ENCODE peak calls at places on chromosomes 1 and 21, in six cellular contexts. A is thyroid gland; H is right atrium auricular region; F is K562; Q is upper lobe of right lung; W is CD8-positive, alpha-beta memory T cell. E is an unnamed sample.

GRCh38 chr21:44086636-44087425 is 20.4 kb upstream of the PWP2 start:
- DNase-seq in A (no peak), H (peak; percentile 55), F (no peak), Q (peak; percentile 59), W (no peak), E (peak; percentile 23)

GRCh38 chr1:55959136-55959548 is 620.2 kb downstream of the PLPP3 start:
- DNase-seq in A (no peak), H (no peak), F (no peak), Q (no peak), W (no peak), E (no peak)

GRCh38 chr1:112762541-112763141 is 47.5 kb upstream of the PPM1J start:
- DNase-seq in A (peak; percentile 93), H (no peak), F (no peak), Q (peak; percentile 71), W (no peak), E (no peak)

GRCh38 chr1:205298191-205298994 is 23.2 kb downstream of the NUAK2 start:
- DNase-seq in A (peak; percentile 95), H (no peak), F (no peak), Q (no peak), W (no peak), E (no peak)

GRCh38 chr1:76942549-76942948 is 75.3 kb downstream of the ST6GALNAC5 start:
- DNase-seq in A (no peak), H (no peak), F (no peak), Q (no peak), W (no peak), E (no peak)

GRCh38 chr1:204520834-204521709 is 4.9 kb downstream of the MDM4 start:
- DNase-seq in A (no peak), H (no peak), F (peak; percentile 22), Q (no peak), W (peak; percentile 52), E (no peak)

GRCh38 chr1:98049370-98050115 is 128.7 kb upstream of the DPYD start:
- DNase-seq in A (no peak), H (no peak), F (no peak), Q (peak; percentile 63), W (no peak), E (no peak)

GRCh38 chr1:27031235-27032118 is 18.8 kb upstream of the TENT5B start:
- DNase-seq in A (peak; percentile 97), H (peak; percentile 63), F (no peak), Q (peak; percentile 90), W (no peak), E (peak; percentile 94)

GRCh38 chr1:29706936-29707335 is 470.6 kb downstream of the PTPRU start:
- DNase-seq in A (peak; percentile 3), H (no peak), F (peak; percentile 68), Q (peak; percentile 69), W (no peak), E (no peak)

GRCh38 chr1:40182956-40183710 is 21.9 kb downstream of the RLF start:
- DNase-seq in A (no peak), H (no peak), F (peak; percentile 36), Q (no peak), W (no peak), E (no peak)

GRCh38 chr1:176648556-176648955 is 185.6 kb downstream of the PAPPA2 start:
- DNase-seq in A (no peak), H (no peak), F (no peak), Q (no peak), W (no peak), E (no peak)

GRCh38 chr1:185732941-185733340 is 1.2 kb upstream of the HMCN1 start:
- DNase-seq in A (no peak), H (no peak), F (no peak), Q (no peak), W (no peak), E (no peak)

GRCh38 chr1:169115891-169116585 is 9.5 kb downstream of the ATP1B1 start:
- DNase-seq in A (peak; percentile 62), H (no peak), F (no peak), Q (peak; percentile 80), W (no peak), E (peak; percentile 85)

GRCh38 chr1:168092566-168093355 is 44.0 kb downstream of the GPR161 start:
- DNase-seq in A (no peak), H (peak; percentile 54), F (no peak), Q (no peak), W (no peak), E (peak; percentile 24)

GRCh38 chr1:145999321-146000024 is 3.1 kb upstream of the TXNIP start:
- DNase-seq in A (peak; percentile 79), H (no peak), F (no peak), Q (no peak), W (no peak), E (peak; percentile 63)

GRCh38 chr1:223771814-223772770 is 59.8 kb downstream of the CAPN2 start:
- DNase-seq in A (peak; percentile 90), H (peak; percentile 68), F (peak; percentile 95), Q (no peak), W (no peak), E (peak; percentile 64)

GRCh38 chr1:75836528-75836927 is 39.8 kb downstream of the MSH4 start:
- DNase-seq in A (no peak), H (no peak), F (no peak), Q (no peak), W (no peak), E (no peak)

GRCh38 chr1:200029035-200029623 is 1.6 kb downstream of the NR5A2 start:
- DNase-seq in A (no peak), H (no peak), F (no peak), Q (peak; percentile 72), W (no peak), E (no peak)

GRCh38 chr1:100443739-100444571 is 91.6 kb downstream of the CDC14A start:
- DNase-seq in A (no peak), H (no peak), F (no peak), Q (no peak), W (no peak), E (no peak)

GRCh38 chr1:27099904-27100796 is 54.8 kb downstream of the SLC9A1 start:
- DNase-seq in A (no peak), H (no peak), F (peak; percentile 63), Q (no peak), W (no peak), E (no peak)

GRCh38 chr1:204072951-204073836 is at the start of gene SOX13:
- DNase-seq in A (peak; percentile 94), H (peak; percentile 88), F (peak; percentile 70), Q (peak; percentile 93), W (no peak), E (peak; percentile 87)

GRCh38 chr1:53372501-53372951 is 44.7 kb upstream of the LRP8 start:
- DNase-seq in A (no peak), H (no peak), F (no peak), Q (peak; percentile 38), W (no peak), E (no peak)

GRCh38 chr1:39842030-39842678 is 41.1 kb downstream of the TRIT1 start:
- DNase-seq in A (no peak), H (no peak), F (no peak), Q (no peak), W (no peak), E (no peak)

GRCh38 chr1:232414100-232414499 is 215.8 kb downstream of the SIPA1L2 start:
- DNase-seq in A (no peak), H (no peak), F (no peak), Q (no peak), W (no peak), E (no peak)

GRCh38 chr1:79695133-79695532 is 688.6 kb upstream of the ADGRL4 start:
- DNase-seq in A (no peak), H (no peak), F (no peak), Q (no peak), W (no peak), E (no peak)

GRCh38 chr1:11961230-11961629 is 19.0 kb upstream of the MFN2 start:
- DNase-seq in A (no peak), H (no peak), F (no peak), Q (no peak), W (no peak), E (peak; percentile 74)

GRCh38 chr1:206419250-206419649 is 51.0 kb upstream of the IKBKE start:
- DNase-seq in A (no peak), H (no peak), F (peak; percentile 42), Q (no peak), W (no peak), E (no peak)

GRCh38 chr1:166999500-166999899 is 10.4 kb downstream of the MAEL start:
- DNase-seq in A (no peak), H (no peak), F (no peak), Q (no peak), W (no peak), E (no peak)

GRCh38 chr1:117244306-117244705 is 33.6 kb upstream of the VTCN1 start:
- DNase-seq in A (no peak), H (no peak), F (no peak), Q (no peak), W (no peak), E (no peak)

GRCh38 chr1:176903474-176903873 is 261.0 kb downstream of the ASTN1 start:
- DNase-seq in A (no peak), H (no peak), F (no peak), Q (no peak), W (no peak), E (no peak)

GRCh38 chr1:17520041-17520440 is 19.5 kb upstream of the ARHGEF10L start:
- DNase-seq in A (peak; percentile 18), H (no peak), F (no peak), Q (peak; percentile 67), W (no peak), E (no peak)

GRCh38 chr1:170076199-170076598 is 1.7 kb upstream of the KIFAP3 start:
- DNase-seq in A (no peak), H (no peak), F (no peak), Q (no peak), W (no peak), E (no peak)

GRCh38 chr1:41200728-41201127 is 41.4 kb downstream of the SCMH1 start:
- DNase-seq in A (no peak), H (no peak), F (no peak), Q (no peak), W (no peak), E (no peak)

GRCh38 chr1:183817576-183818288 is 12.8 kb downstream of the RGL1 start:
- DNase-seq in A (no peak), H (no peak), F (no peak), Q (no peak), W (no peak), E (no peak)
- H3K4me3 ChIP-seq in A (no peak overlapping the region), H (no peak overlapping the region), F (no peak overlapping the region), Q (no peak overlapping the region), W (no peak overlapping the region), E (no peak overlapping the region)

DNA sequence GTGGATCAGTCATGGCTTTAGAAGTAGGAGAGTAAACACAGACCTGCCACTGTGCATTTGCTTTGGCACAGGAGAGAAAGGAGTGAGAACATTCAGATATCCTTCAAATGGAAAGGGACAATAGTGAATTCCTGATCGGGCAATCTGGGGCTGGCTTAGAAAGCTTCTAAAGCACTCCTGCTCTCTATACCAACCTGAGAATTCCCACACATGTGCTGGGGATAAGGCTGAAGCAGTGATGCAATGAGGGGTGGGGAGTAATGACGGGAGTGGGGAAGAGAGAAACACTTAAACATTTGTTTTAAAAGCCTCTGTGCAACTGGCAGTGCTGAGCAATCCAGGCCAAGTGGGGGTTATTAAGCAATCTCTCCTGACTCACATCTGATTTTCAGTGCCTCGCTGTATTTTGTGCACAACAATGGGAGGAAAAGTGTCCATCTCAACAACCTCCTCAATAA is 108.8 kb downstream of the KIAA0319L start:
- DNase-seq in A (peak; percentile 61), H (peak; percentile 69), F (no peak), Q (no peak), W (no peak), E (peak; percentile 85)
- H3K27ac ChIP-seq in A (peak overlapping the region; percentile 29), H (peak overlapping the region; percentile 19), F (no peak overlapping the region), Q (peak overlapping the region; percentile 33), W (no peak overlapping the region), E (peak overlapping the region; percentile 71)

GRCh38 chr21:42880352-42880751 is 1.0 kb upstream of the WDR4 start:
- DNase-seq in A (no peak), H (no peak), F (no peak), Q (no peak), W (no peak), E (no peak)
- H3K4me3 ChIP-seq in A (no peak overlapping the region), H (peak overlapping the region; percentile 84), F (peak overlapping the region; percentile 76), Q (peak overlapping the region; percentile 95), W (peak overlapping the region; percentile 93), E (no peak overlapping the region)

GRCh38 chr1:161805399-161806197 is 39.5 kb downstream of the ATF6 start:
- DNase-seq in A (no peak), H (no peak), F (no peak), Q (no peak), W (no peak), E (no peak)
- H3K27ac ChIP-seq in A (no peak overlapping the region), H (no peak overlapping the region), F (no peak overlapping the region), Q (no peak overlapping the region), W (no peak overlapping the region), E (no peak overlapping the region)